ENCODE peak calls at places on chromosome 2, in five cellular contexts. One of them, this sample, is unnamed.

GRCh38 chr2:108923019-108923700 is 65.9 kb downstream of the EDAR start:
- DNase-seq in cardiac muscle cell: no peak
- DNase-seq in stomach: peak; percentile 66
- DNase-seq in Karpas-422: no peak
- DNase-seq in left ventricle myocardium inferior: no peak
- DNase-seq in this sample: no peak

GRCh38 chr2:79437416-79438281 is 75.2 kb upstream of the CTNNA2 start:
- DNase-seq in stomach: no peak
- DNase-seq in cardiac muscle cell: peak; percentile 56
- DNase-seq in Karpas-422: no peak
- DNase-seq in left ventricle myocardium inferior: no peak
- DNase-seq in this sample: no peak

GRCh38 chr2:24886640-24887324 is 33.3 kb downstream of the ADCY3 start:
- DNase-seq in Karpas-422: no peak
- DNase-seq in stomach: no peak
- DNase-seq in cardiac muscle cell: no peak
- DNase-seq in left ventricle myocardium inferior: no peak
- DNase-seq in this sample: no peak

GRCh38 chr2:67945976-67946375 is 116.8 kb downstream of the C1D start:
- DNase-seq in left ventricle myocardium inferior: no peak
- DNase-seq in stomach: no peak
- DNase-seq in cardiac muscle cell: no peak
- DNase-seq in Karpas-422: no peak
- DNase-seq in this sample: peak; percentile 4

GRCh38 chr2:201432551-201433388 is 18.5 kb downstream of the TRAK2 start:
- DNase-seq in cardiac muscle cell: no peak
- DNase-seq in stomach: no peak
- DNase-seq in left ventricle myocardium inferior: no peak
- DNase-seq in Karpas-422: no peak
- DNase-seq in this sample: peak; percentile 15

GRCh38 chr2:193409951-193410350 is 1215.2 kb upstream of the TMEFF2 start:
- DNase-seq in cardiac muscle cell: no peak
- DNase-seq in stomach: no peak
- DNase-seq in left ventricle myocardium inferior: no peak
- DNase-seq in Karpas-422: no peak
- DNase-seq in this sample: no peak

GRCh38 chr2:226793615-226794014 is 6.0 kb downstream of the IRS1 start:
- DNase-seq in Karpas-422: no peak
- DNase-seq in left ventricle myocardium inferior: no peak
- DNase-seq in cardiac muscle cell: no peak
- DNase-seq in stomach: no peak
- DNase-seq in this sample: no peak

GRCh38 chr2:184695-185094 is 79.1 kb downstream of the SH3YL1 start:
- DNase-seq in stomach: no peak
- DNase-seq in left ventricle myocardium inferior: no peak
- DNase-seq in cardiac muscle cell: no peak
- DNase-seq in Karpas-422: no peak
- DNase-seq in this sample: no peak

GRCh38 chr2:38496927-38497669 is 105.6 kb downstream of the HNRNPLL start:
- DNase-seq in left ventricle myocardium inferior: peak; percentile 43
- DNase-seq in stomach: no peak
- DNase-seq in cardiac muscle cell: no peak
- DNase-seq in Karpas-422: no peak
- DNase-seq in this sample: no peak

GRCh38 chr2:38497670-38498037 is 105.1 kb downstream of the HNRNPLL start:
- DNase-seq in left ventricle myocardium inferior: no peak
- DNase-seq in Karpas-422: no peak
- DNase-seq in cardiac muscle cell: no peak
- DNase-seq in stomach: no peak
- DNase-seq in this sample: no peak

GRCh38 chr2:38502107-38502506 is 100.6 kb downstream of the HNRNPLL start:
- DNase-seq in Karpas-422: no peak
- DNase-seq in left ventricle myocardium inferior: no peak
- DNase-seq in stomach: no peak
- DNase-seq in cardiac muscle cell: no peak
- DNase-seq in this sample: no peak

GRCh38 chr2:38498039-38498438 is 104.7 kb downstream of the HNRNPLL start:
- DNase-seq in left ventricle myocardium inferior: peak; percentile 42
- DNase-seq in Karpas-422: peak; percentile 95
- DNase-seq in stomach: no peak
- DNase-seq in cardiac muscle cell: peak; percentile 18
- DNase-seq in this sample: no peak

GRCh38 chr2:38499921-38500634 is 102.7 kb downstream of the HNRNPLL start:
- DNase-seq in stomach: no peak
- DNase-seq in left ventricle myocardium inferior: no peak
- DNase-seq in Karpas-422: no peak
- DNase-seq in cardiac muscle cell: peak; percentile 22
- DNase-seq in this sample: peak; percentile 35
- H3K4me3 ChIP-seq in stomach: no peak overlapping the region
- H3K4me3 ChIP-seq in left ventricle myocardium inferior: no peak overlapping the region
- H3K4me3 ChIP-seq in Karpas-422: no peak overlapping the region
- H3K4me3 ChIP-seq in cardiac muscle cell: no peak overlapping the region
- H3K4me3 ChIP-seq in this sample: no peak overlapping the region

GRCh38 chr2:110104025-110104771 is 11.4 kb downstream of the MALL start:
- DNase-seq in stomach: no peak
- DNase-seq in cardiac muscle cell: no peak
- DNase-seq in left ventricle myocardium inferior: no peak
- DNase-seq in Karpas-422: no peak
- DNase-seq in this sample: peak; percentile 87

GRCh38 chr2:110105183-110105582 is 10.4 kb downstream of the MALL start:
- DNase-seq in cardiac muscle cell: no peak
- DNase-seq in left ventricle myocardium inferior: no peak
- DNase-seq in stomach: no peak
- DNase-seq in Karpas-422: no peak
- DNase-seq in this sample: no peak

GRCh38 chr2:110106642-110107041 is 9.0 kb downstream of the MALL start:
- DNase-seq in cardiac muscle cell: no peak
- DNase-seq in left ventricle myocardium inferior: no peak
- DNase-seq in Karpas-422: no peak
- DNase-seq in stomach: peak; percentile 57
- DNase-seq in this sample: peak; percentile 73

GRCh38 chr2:110107092-110108079 is 8.2 kb downstream of the MALL start:
- DNase-seq in stomach: no peak
- DNase-seq in left ventricle myocardium inferior: no peak
- DNase-seq in cardiac muscle cell: no peak
- DNase-seq in Karpas-422: no peak
- DNase-seq in this sample: no peak

DNA sequence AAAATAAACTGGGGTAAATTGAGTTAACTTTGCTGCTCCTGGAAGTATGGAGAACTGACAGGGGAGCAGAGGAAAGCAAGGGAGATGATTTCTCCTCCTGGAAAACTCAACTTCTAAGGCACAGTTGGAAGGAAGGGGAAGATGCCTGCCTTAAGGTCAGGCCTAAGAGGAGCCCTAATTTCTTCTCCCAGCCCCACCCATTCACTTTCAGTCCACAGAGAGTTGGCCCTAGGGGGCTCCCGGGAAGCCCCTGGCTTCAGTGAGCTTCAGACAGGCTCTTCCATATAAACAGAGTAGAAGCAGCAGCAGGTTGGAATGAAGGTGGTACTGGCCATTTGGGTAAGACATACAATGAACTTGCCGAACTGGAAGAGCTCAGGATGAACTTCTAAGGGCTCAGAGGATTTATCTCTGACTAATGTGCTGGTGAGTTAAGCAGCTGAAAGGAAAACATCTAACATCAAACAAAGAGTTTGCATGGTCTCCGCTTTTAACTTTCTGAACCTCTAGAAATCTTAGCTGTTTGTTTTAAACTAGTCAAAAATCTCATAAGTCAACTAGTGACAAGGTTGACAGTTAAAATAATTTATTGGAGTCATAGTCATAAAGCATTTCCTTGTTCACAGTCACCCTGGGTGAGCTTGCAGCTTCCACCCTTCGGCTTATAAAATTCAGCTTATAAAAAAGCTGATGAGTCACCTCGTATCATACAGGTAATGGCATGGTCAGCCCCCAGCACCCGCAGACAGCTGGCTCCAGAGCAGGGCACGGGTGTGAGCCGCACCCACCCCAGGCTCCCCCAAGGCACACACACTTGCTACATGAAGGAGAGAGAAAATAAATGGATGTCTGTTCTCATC is 9.8 kb downstream of the MALL start:
- DNase-seq in Karpas-422: no peak
- DNase-seq in left ventricle myocardium inferior: no peak
- DNase-seq in cardiac muscle cell: no peak
- DNase-seq in stomach: no peak
- DNase-seq in this sample: no peak
- H3K4me1 ChIP-seq in Karpas-422: no peaks in the 10 kb centered on the region
- H3K4me1 ChIP-seq in left ventricle myocardium inferior: peaks cover 56% of the 10 kb centered on the region
- H3K4me1 ChIP-seq in cardiac muscle cell: no peaks in the 10 kb centered on the region
- H3K4me1 ChIP-seq in stomach: peaks cover 5% of the 10 kb centered on the region
- H3K4me1 ChIP-seq in this sample: peaks cover 57% of the 10 kb centered on the region

GRCh38 chr2:85428343-85428881 is 9.9 kb downstream of the SH2D6 start:
- DNase-seq in Karpas-422: no peak
- DNase-seq in cardiac muscle cell: no peak
- DNase-seq in left ventricle myocardium inferior: no peak
- DNase-seq in stomach: no peak
- DNase-seq in this sample: no peak

GRCh38 chr2:85431787-85432186 is 13.3 kb downstream of the SH2D6 start:
- DNase-seq in Karpas-422: no peak
- DNase-seq in left ventricle myocardium inferior: no peak
- DNase-seq in cardiac muscle cell: no peak
- DNase-seq in stomach: no peak
- DNase-seq in this sample: peak; percentile 66

GRCh38 chr2:85429213-85429923 is 10.9 kb downstream of the SH2D6 start:
- DNase-seq in Karpas-422: peak; percentile 41
- DNase-seq in stomach: no peak
- DNase-seq in left ventricle myocardium inferior: no peak
- DNase-seq in cardiac muscle cell: no peak
- DNase-seq in this sample: no peak

GRCh38 chr2:85429924-85430289 is 11.4 kb downstream of the SH2D6 start:
- DNase-seq in cardiac muscle cell: no peak
- DNase-seq in left ventricle myocardium inferior: no peak
- DNase-seq in Karpas-422: no peak
- DNase-seq in stomach: no peak
- DNase-seq in this sample: no peak

DNA sequence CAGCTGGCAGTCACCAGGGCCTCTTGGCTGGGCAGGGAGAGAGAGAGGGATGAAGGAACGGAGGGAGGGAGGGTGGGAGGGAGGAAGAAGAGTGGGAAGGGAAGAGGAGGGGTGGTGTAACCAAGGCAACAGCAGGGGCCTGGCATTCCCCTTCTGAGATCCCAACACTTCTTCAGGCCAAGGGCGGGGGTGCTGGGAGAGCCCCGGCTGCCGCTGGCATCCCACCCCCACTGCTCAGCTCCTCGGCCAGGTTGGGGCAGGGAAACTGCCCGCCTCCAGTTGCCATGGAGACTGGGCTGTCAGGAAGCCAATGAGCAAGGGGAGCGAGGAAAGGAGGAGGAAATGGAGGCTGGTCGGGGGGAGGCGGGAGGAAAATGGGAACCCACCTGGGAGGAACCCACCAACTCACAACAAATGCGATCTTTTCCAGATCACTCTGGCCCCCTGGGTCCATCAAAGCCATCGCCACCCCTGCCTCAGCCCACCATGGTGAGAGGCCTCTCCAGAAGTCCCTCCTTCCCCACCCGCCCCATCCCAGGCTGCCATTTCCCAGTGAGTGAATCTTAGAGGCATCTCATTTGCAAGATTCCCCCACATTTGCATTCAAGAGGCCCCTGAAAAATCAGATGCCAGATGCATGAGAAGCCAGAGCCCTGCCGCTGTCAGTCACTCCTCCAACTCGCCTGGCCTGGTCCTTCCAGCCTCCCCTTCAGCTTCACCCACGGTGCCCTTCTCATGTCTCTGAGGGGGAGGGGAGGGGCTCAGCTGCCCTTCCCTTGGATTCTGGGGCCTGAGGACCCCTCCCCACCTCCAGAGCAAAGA is 12.5 kb downstream of the SH2D6 start:
- DNase-seq in left ventricle myocardium inferior: no peak
- DNase-seq in stomach: no peak
- DNase-seq in Karpas-422: peak; percentile 79
- DNase-seq in cardiac muscle cell: no peak
- DNase-seq in this sample: peak; percentile 84
- H3K4me3 ChIP-seq in left ventricle myocardium inferior: no peak overlapping the region
- H3K4me3 ChIP-seq in stomach: no peak overlapping the region
- H3K4me3 ChIP-seq in Karpas-422: peak overlapping the region; percentile 50
- H3K4me3 ChIP-seq in cardiac muscle cell: no peak overlapping the region
- H3K4me3 ChIP-seq in this sample: no peak overlapping the region

DNA sequence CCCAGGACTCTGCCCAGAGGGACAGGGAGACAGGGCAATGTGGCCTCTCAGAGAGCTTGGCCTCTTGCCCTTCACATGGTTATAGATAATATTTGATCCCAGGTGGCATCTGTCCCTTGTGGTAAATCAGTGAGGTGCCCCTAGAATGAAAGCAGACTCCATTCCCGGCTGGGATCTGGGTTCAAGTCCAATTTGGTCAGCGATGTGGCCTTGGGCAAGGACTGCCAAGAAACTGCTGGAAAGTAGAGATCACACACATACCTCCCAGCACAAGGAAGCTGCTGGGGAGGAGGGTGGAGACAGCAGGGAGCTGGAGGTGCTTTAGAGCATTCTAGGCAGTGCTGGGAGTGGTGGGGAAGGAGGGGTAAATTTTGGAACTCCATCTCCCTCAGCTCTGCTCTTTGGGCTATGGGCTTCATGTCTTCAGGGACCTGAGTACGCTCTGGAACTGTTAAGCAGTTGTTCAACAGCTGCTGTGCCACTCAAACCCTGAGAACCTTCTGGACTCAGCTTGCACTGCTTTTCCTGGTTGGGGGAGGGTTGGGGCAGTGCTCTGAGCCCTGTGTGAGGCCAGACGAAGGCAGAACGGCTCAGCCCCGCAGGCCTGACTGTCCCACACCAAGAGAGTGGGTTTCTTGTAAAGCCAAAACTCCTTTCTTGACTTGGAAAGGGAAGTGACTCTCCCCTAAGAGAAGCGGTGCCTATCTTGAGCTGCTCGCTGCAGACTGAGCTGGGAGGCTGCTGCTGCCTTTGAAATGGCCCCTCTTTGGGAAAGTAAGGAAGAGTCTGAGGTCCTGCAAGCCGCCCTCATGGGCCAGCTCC is 23.0 kb downstream of the INPP5D start:
- DNase-seq in stomach: no peak
- DNase-seq in left ventricle myocardium inferior: no peak
- DNase-seq in cardiac muscle cell: no peak
- DNase-seq in Karpas-422: no peak
- DNase-seq in this sample: no peak
- H3K4me1 ChIP-seq in stomach: no peaks in the 10 kb centered on the region
- H3K4me1 ChIP-seq in left ventricle myocardium inferior: peaks cover 53% of the 10 kb centered on the region
- H3K4me1 ChIP-seq in cardiac muscle cell: no peaks in the 10 kb centered on the region
- H3K4me1 ChIP-seq in Karpas-422: peaks cover 97% of the 10 kb centered on the region
- H3K4me1 ChIP-seq in this sample: peaks cover 18% of the 10 kb centered on the region

GRCh38 chr2:157769866-157770265 is 106.3 kb downstream of the ACVR1 start:
- DNase-seq in cardiac muscle cell: no peak
- DNase-seq in left ventricle myocardium inferior: no peak
- DNase-seq in stomach: no peak
- DNase-seq in Karpas-422: no peak
- DNase-seq in this sample: no peak
- H3K4me3 ChIP-seq in cardiac muscle cell: no peak overlapping the region
- H3K4me3 ChIP-seq in left ventricle myocardium inferior: no peak overlapping the region
- H3K4me3 ChIP-seq in stomach: no peak overlapping the region
- H3K4me3 ChIP-seq in Karpas-422: no peak overlapping the region
- H3K4me3 ChIP-seq in this sample: no peak overlapping the region

This sample was measured in thyroid gland.